ENCODE peak calls at places on chromosome 2, in six cellular contexts. E, K, P, G, F and R are unnamed samples.

GRCh38 chr2:9069496-9069991 is 66.1 kb upstream of the MBOAT2 start:
- DNase-seq in K (no peak), F (no peak), E (no peak), P (no peak), G (no peak), R (no peak)

GRCh38 chr2:196718394-196718793 is 78.9 kb downstream of the CCDC150 start:
- DNase-seq in F (no peak), P (no peak), K (no peak), G (no peak), E (peak), R (no peak)

GRCh38 chr2:151175857-151176256 is 85.8 kb downstream of the RBM43 start:
- DNase-seq in K (no peak), G (no peak), P (no peak), E (no peak), F (no peak), R (no peak)

GRCh38 chr2:240259924-240260529 is 119.6 kb upstream of the OTOS start:
- DNase-seq in G (no peak), K (no peak), P (no peak), F (no peak), E (no peak), R (no peak)

GRCh38 chr2:135688002-135688401 is 53.7 kb upstream of the UBXN4 start:
- DNase-seq in K (no peak), E (no peak), F (no peak), P (no peak), G (no peak), R (no peak)

GRCh38 chr2:201654611-201655384 is 11.5 kb upstream of the TMEM237 start:
- DNase-seq in E (no peak), G (no peak), K (no peak), P (no peak), F (peak), R (peak)

GRCh38 chr2:63343397-63344109 is 244.7 kb downstream of the WDPCP start:
- DNase-seq in F (no peak), P (no peak), K (no peak), E (no peak), G (no peak), R (no peak)

GRCh38 chr2:23292024-23292423 is 93.0 kb upstream of the KLHL29 start:
- DNase-seq in F (no peak), K (no peak), G (no peak), P (no peak), E (no peak), R (no peak)

GRCh38 chr2:212021947-212022346 is 516.7 kb downstream of the ERBB4 start:
- DNase-seq in K (no peak), P (no peak), E (no peak), G (no peak), F (no peak), R (no peak)

GRCh38 chr2:236776695-236777251 is 207.1 kb downstream of the ACKR3 start:
- DNase-seq in P (no peak), G (no peak), E (peak), F (peak), K (no peak), R (no peak)